ENCODE peak calls at places on chromosomes 5 and 9, in four cellular contexts. B is neuronal stem cell, J is IMR-90, Y is H9. Z is an unnamed sample. For H3K79me1, the result is how much of the 10 kb centered on the place peaks cover.

GRCh38 chr5:122760281-122760680 is 14.6 kb upstream of the SNX2 start:
- DNase-seq in B (no peak), J (no peak), Y (no peak), Z (no peak)

GRCh38 chr5:116572375-116573278 is 2.0 kb downstream of the SEMA6A start:
- DNase-seq in Y (no peak), J (no peak), B (peak), Z (peak)

GRCh38 chr5:123012321-123012720 is 24.2 kb downstream of the PPIC start:
- DNase-seq in B (no peak), Y (no peak), J (no peak), Z (no peak)

GRCh38 chr9:9142001-9142400 is 1342.4 kb upstream of the DMAC1 start:
- DNase-seq in B (no peak), Y (peak), J (no peak), Z (no peak)

GRCh38 chr9:124771867-124772621 is 933 bp upstream of the NR6A1 start:
- DNase-seq in Y (peak), B (peak), J (peak), Z (peak)

GRCh38 chr5:158013939-158014338 is 155.0 kb upstream of the CLINT1 start:
- DNase-seq in B (no peak), Y (peak), J (peak), Z (peak)

GRCh38 chr9:91395553-91396470 is 27.8 kb downstream of the NFIL3 start:
- DNase-seq in J (peak), Y (no peak), B (no peak), Z (peak)

GRCh38 chr9:119961774-119962408 is 592.7 kb upstream of the BRINP1 start:
- DNase-seq in Y (peak), B (peak), J (peak), Z (peak)

GRCh38 chr5:168118042-168118668 is 173.3 kb upstream of the WWC1 start:
- DNase-seq in Y (peak), B (no peak), J (no peak), Z (no peak)

GRCh38 chr9:33290994-33291397 is 680 bp downstream of the NFX1 start:
- DNase-seq in Y (no peak), J (peak), B (no peak), Z (no peak)

GRCh38 chr5:52476346-52476745 is 311.4 kb upstream of the ITGA1 start:
- DNase-seq in Y (no peak), B (no peak), J (no peak), Z (no peak)

GRCh38 chr5:82274343-82275266 is 3.5 kb downstream of the RPS23 start:
- DNase-seq in B (no peak), J (no peak), Y (peak), Z (no peak)

GRCh38 chr5:37662789-37663475 is 176.9 kb downstream of the GDNF start:
- DNase-seq in B (no peak), J (no peak), Y (no peak), Z (no peak)

GRCh38 chr9:98491778-98492177 is 217.0 kb downstream of the GABBR2 start:
- DNase-seq in Y (no peak), J (peak), B (no peak), Z (peak)

GRCh38 chr9:97276310-97276852 is 31.1 kb upstream of the CCDC180 start:
- DNase-seq in J (no peak), B (no peak), Y (peak), Z (no peak)

GRCh38 chr5:38780950-38781349 is 64.9 kb upstream of the OSMR start:
- DNase-seq in B (no peak), J (peak), Y (no peak), Z (no peak)

GRCh38 chr5:143036146-143036927 is 266.2 kb downstream of the ARHGAP26 start:
- DNase-seq in Y (no peak), J (no peak), B (no peak), Z (no peak)

GRCh38 chr5:129852747-129853352 is 51.4 kb upstream of the CHSY3 start:
- DNase-seq in B (peak), J (peak), Y (peak), Z (peak)

GRCh38 chr9:129574911-129575574 is 45.9 kb downstream of the C9orf50 start:
- DNase-seq in B (no peak), J (peak), Y (no peak), Z (no peak)

GRCh38 chr5:6616632-6617031 is 16.2 kb downstream of the NSUN2 start:
- DNase-seq in Y (no peak), J (no peak), B (no peak), Z (no peak)

GRCh38 chr5:9122528-9122927 is 423.3 kb downstream of the SEMA5A start:
- DNase-seq in J (no peak), Y (no peak), B (no peak), Z (no peak)

GRCh38 chr9:70411930-70412677 is 2.4 kb downstream of the KLF9 start:
- DNase-seq in B (no peak), Y (peak), J (peak), Z (peak)

GRCh38 chr9:78253285-78253684 is 17.4 kb downstream of the CEP78 start:
- DNase-seq in Y (no peak), J (no peak), B (no peak), Z (no peak)

GRCh38 chr5:127702913-127703575 is at the start of gene CCDC192:
- DNase-seq in B (no peak), Y (no peak), J (no peak), Z (peak)

GRCh38 chr5:96936431-96937221 is 746 bp downstream of the LNPEP start:
- DNase-seq in B (peak), Y (peak), J (peak), Z (no peak)

GRCh38 chr9:121711281-121711680 is 59.8 kb downstream of the DAB2IP start:
- DNase-seq in J (no peak), Y (no peak), B (no peak), Z (no peak)
- H3K79me1 ChIP-seq in J (half or more), Y (under half), B (under half), Z (under half)

DNA sequence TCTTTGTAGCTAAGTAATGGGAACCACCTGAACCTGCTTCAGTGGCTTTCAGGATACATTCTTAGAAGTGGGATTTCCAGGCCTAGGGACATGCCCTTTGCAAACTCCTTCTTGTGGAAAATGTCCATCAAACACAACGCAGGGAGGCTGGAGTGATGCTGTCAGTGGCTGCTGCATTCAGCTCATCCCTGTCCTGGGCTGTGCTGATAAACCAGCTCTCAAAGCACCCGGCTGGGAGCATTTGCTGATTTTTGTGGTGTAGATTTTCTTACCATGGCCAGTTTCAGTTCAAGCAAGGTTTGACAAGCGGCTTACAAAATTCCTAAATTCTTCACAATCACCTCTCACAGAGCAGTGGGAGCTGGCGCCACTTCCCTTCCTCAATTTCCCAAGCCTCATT is 28.2 kb downstream of the FAM163B start:
- DNase-seq in B (no peak), J (no peak), Y (no peak), Z (no peak)
- H4K8ac ChIP-seq in B (no peak), J (no peak), Y (no peak), Z (no peak)

GRCh38 chr5:106321242-106321641 is 1349.5 kb downstream of the EFNA5 start:
- DNase-seq in J (no peak), Y (no peak), B (no peak), Z (peak)
- H3K27ac ChIP-seq in J (no peak), Y (no peak), B (no peak), Z (no peak)

GRCh38 chr9:35708146-35708545 is 18.4 kb upstream of the TPM2 start:
- DNase-seq in J (no peak), Y (no peak), B (no peak), Z (no peak)
- H3K79me1 ChIP-seq in J (half or more), Y (under half), B (under half), Z (under half)

DNA sequence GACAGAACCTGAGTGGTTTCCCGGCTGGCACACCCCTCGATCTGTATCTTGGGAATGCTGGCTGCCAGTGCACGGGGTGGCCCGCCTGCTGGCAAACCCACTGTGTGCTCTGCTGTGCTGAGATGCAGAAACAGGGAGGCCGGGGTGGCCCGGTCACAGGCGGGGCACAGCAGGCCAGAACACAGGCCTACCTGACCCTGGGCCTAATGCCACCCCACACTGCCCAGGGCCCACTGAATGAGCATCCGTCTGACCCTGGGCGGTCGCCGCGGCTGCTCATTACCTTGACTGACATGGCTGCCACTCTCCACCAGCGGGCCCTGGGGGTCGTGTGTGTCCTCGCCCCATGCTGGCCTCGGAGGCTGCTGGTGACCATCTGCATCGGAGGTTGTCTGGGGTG is 14.2 kb upstream of the QSOX2 start:
- DNase-seq in B (no peak), Y (no peak), J (no peak), Z (no peak)
- H4K8ac ChIP-seq in B (peak), Y (no peak), J (no peak), Z (no peak)

DNA sequence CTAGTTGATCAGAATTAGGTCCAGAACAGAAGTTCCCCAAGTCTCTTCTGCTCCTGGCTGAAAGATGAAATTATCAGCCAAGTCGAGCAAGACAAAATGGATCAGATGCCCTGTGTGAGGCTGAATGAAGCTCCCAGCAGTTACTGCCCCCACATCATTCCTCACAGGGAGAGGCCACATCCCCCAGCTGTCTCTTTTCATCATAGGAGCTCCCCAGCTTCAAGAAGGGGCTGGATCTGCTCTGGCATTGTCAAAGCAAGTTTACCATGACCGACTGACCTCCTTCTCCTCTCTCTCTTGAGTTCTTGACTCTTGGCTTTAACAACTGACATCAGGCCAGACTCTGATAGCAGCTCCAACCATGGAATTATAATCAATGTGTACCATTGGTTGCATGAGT is 133.3 kb upstream of the RAD23B start:
- DNase-seq in J (no peak), Y (no peak), B (no peak), Z (no peak)
- H3K27ac ChIP-seq in J (no peak), Y (no peak), B (no peak), Z (no peak)